ENCODE peak calls at places on chromosomes 12 and 14, in five cellular contexts. D, S, Y, J and H are unnamed samples.

GRCh38 chr12:49332441-49332861 is 4.5 kb downstream of the C1QL4 start:
- DNase-seq in Y (no peak), J (no peak), D (no peak), S (no peak), H (no peak)

GRCh38 chr12:102950107-102950949 is 7.1 kb upstream of the ASCL1 start:
- DNase-seq in D (no peak), S (no peak), Y (no peak), J (no peak), H (no peak)

GRCh38 chr14:71497645-71498086 is 434.6 kb upstream of the RGS6 start:
- DNase-seq in Y (no peak), S (no peak), D (no peak), J (no peak), H (no peak)

GRCh38 chr12:122866379-122866778 is 29.5 kb downstream of the VPS37B start:
- DNase-seq in Y (no peak), S (no peak), J (no peak), D (no peak), H (no peak)

GRCh38 chr12:74689929-74690328 is 152.3 kb downstream of the ATXN7L3B start:
- DNase-seq in J (no peak), S (no peak), D (no peak), Y (no peak), H (no peak)

GRCh38 chr12:79326225-79326624 is 364.5 kb downstream of the PAWR start:
- DNase-seq in J (no peak), D (no peak), S (no peak), Y (no peak), H (no peak)

GRCh38 chr14:50875359-50876090 is 3.7 kb downstream of the ABHD12B start:
- DNase-seq in D (no peak), S (no peak), Y (no peak), J (no peak), H (no peak)

GRCh38 chr14:71411766-71412165 is 504.5 kb downstream of the PCNX1 start:
- DNase-seq in J (no peak), D (no peak), S (no peak), Y (no peak), H (no peak)

GRCh38 chr14:61320806-61321384 is 484 bp upstream of the PRKCH start:
- DNase-seq in S (no peak), Y (no peak), D (peak), J (no peak), H (no peak)

GRCh38 chr14:101202627-101203404 is 299.3 kb upstream of the RTL1 start:
- DNase-seq in D (no peak), Y (no peak), J (no peak), S (no peak), H (no peak)

GRCh38 chr12:100356646-100357223 is at the start of gene SLC17A8:
- DNase-seq in J (no peak), S (no peak), D (peak), Y (no peak), H (peak)

GRCh38 chr12:106088246-106089200 is 50.2 kb downstream of the NUAK1 start:
- DNase-seq in S (no peak), J (no peak), D (no peak), Y (no peak), H (no peak)

GRCh38 chr12:27614866-27615265 is 81.4 kb upstream of the REP15 start:
- DNase-seq in D (no peak), J (no peak), S (no peak), Y (no peak), H (no peak)

GRCh38 chr12:6226701-6227096 is 26.5 kb downstream of the CD9 start:
- DNase-seq in D (no peak), J (no peak), S (no peak), Y (no peak), H (peak)

GRCh38 chr12:92952394-92952793 is 23.3 kb upstream of the EEA1 start:
- DNase-seq in J (no peak), D (no peak), S (no peak), Y (no peak), H (no peak)
- TF ChIP-seq POLR2AphosphoS5 in J (no peak), D (no peak), S (no peak), Y (no peak), H (no peak)

GRCh38 chr14:98623806-98624430 is 648.1 kb downstream of the BCL11B start:
- DNase-seq in J (no peak), D (no peak), Y (no peak), S (no peak), H (no peak)
- TF ChIP-seq POLR2AphosphoS5 in J (no peak), D (no peak), Y (no peak), S (no peak), H (no peak)

DNA sequence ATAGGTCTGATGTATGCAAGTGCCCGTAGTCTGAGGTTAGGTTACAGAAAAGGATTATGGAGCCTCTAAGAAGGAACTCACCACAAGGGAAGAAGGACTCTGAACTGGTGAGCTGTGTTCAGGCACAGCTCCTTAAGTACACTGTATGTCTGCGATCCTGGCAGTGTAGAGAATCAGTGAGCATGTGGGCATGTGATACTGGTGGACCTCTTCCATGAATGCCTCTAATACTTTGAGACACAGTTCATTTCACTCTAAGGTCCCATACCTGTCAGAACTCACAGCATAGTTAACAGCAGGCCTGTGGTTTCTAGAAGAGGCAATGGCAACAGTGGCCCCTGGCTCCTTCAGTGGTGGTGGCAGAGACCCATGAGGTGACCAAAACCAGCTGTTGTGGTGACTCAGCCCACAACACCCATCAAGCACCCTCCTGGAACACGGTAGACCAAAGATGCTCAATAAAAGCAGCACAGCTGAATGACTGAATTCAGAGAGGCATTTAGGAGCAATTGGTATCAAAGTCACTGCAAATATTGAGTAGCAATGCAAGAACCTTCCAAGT is 6.9 kb upstream of the OR6J1 start:
- DNase-seq in S (no peak), J (peak), D (no peak), Y (peak), H (no peak)
- TF ChIP-seq POLR2AphosphoS5 in S (peak), J (peak), D (no peak), Y (peak), H (no peak)

DNA sequence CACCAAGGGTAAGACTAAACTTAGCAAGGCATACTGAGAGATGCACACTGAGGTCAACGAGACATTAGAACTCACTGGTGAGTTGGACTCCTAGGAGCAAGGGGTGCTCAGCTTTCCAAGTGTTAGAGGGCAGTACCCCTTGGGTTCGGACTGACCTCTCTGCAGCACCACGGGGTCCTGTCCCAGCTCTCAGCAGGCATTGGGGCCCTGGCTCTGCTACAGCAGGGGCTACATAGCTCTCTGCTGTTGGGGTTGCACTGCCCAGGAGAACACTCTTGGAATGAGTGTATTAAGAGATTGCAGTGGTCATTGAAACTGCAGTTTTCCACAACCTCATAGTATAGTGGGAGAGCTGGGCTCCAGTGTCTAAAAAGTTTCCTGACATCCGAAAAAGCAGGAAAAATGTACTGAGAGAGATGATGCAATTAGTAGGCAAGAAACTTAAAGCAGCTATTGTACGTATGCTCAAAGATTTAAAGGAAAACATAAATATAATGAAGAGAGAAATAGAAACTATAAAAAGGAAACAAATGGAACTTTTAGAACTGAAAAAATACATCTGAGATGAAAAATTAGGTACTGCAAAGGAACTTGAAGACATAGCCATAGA is 132.5 kb upstream of the MAX start:
- DNase-seq in D (no peak), J (no peak), Y (no peak), S (no peak), H (no peak)
- TF ChIP-seq POLR2AphosphoS5 in D (no peak), J (no peak), Y (no peak), S (no peak), H (no peak)

GRCh38 chr12:53044052-53044581 is 5.7 kb upstream of the TNS2 start:
- DNase-seq in J (no peak), S (no peak), D (peak), Y (no peak), H (no peak)
- TF ChIP-seq POLR2AphosphoS5 in J (no peak), S (peak), D (no peak), Y (peak), H (no peak)